ENCODE peak calls at places on chromosomes 12 and 14, in four cellular contexts. A, O, H and X are unnamed samples.

GRCh38 chr12:78146365-78146772 is 315.7 kb downstream of the NAV3 start:
- DNase-seq in A (no peak), H (peak; percentile 63), O (peak; percentile 17), X (peak; percentile 26)

GRCh38 chr12:66066071-66066928 is 64.2 kb downstream of the LLPH start:
- DNase-seq in O (peak; percentile 46), A (no peak), H (no peak), X (peak; percentile 90)

GRCh38 chr12:19456176-19456575 is 16.9 kb downstream of the AEBP2 start:
- DNase-seq in H (no peak), A (peak; percentile 50), O (no peak), X (no peak)

GRCh38 chr12:108285016-108285415 is 54.1 kb downstream of the CMKLR1 start:
- DNase-seq in O (no peak), A (no peak), H (peak; percentile 15), X (no peak)

GRCh38 chr14:101808020-101808641 is 46.6 kb downstream of the PPP2R5C start:
- DNase-seq in O (no peak), A (no peak), H (peak; percentile 79), X (no peak)

GRCh38 chr14:96271421-96271762 is 15.4 kb downstream of the BDKRB1 start:
- DNase-seq in O (no peak), H (no peak), A (no peak), X (no peak)

GRCh38 chr14:77140937-77141591 is 527 bp downstream of the ZDHHC22 start:
- DNase-seq in A (no peak), H (peak; percentile 87), O (peak; percentile 14), X (no peak)

GRCh38 chr14:75660238-75660629 is 442 bp downstream of the ERG28 start:
- DNase-seq in H (no peak), A (no peak), O (no peak), X (no peak)

GRCh38 chr12:79508622-79509021 is 182.1 kb downstream of the PAWR start:
- DNase-seq in H (peak; percentile 34), A (no peak), O (no peak), X (no peak)

GRCh38 chr14:95260537-95261440 is 58.9 kb downstream of the CLMN start:
- DNase-seq in O (no peak), A (peak; percentile 32), H (no peak), X (peak; percentile 79)

GRCh38 chr14:23294734-23295561 is 7.7 kb downstream of the PPP1R3E start:
- DNase-seq in A (no peak), O (peak; percentile 40), H (peak; percentile 75), X (no peak)

GRCh38 chr12:53994268-53994690 is 5.7 kb upstream of the HOXC9 start:
- DNase-seq in A (no peak), H (no peak), O (no peak), X (no peak)

GRCh38 chr12:45458854-45459807 is 243.2 kb downstream of the ANO6 start:
- DNase-seq in H (no peak), O (no peak), A (no peak), X (peak; percentile 49)

GRCh38 chr12:112939761-112940357 is 1.6 kb downstream of the OAS3 start:
- DNase-seq in H (no peak), A (no peak), O (no peak), X (no peak)

GRCh38 chr14:100531591-100532121 is 55.6 kb downstream of the BEGAIN start:
- DNase-seq in A (peak; percentile 12), H (no peak), O (no peak), X (no peak)

GRCh38 chr14:23114669-23115491 is 4.2 kb downstream of the CEBPE start:
- DNase-seq in O (peak; percentile 98), H (no peak), A (no peak), X (peak; percentile 85)

DNA sequence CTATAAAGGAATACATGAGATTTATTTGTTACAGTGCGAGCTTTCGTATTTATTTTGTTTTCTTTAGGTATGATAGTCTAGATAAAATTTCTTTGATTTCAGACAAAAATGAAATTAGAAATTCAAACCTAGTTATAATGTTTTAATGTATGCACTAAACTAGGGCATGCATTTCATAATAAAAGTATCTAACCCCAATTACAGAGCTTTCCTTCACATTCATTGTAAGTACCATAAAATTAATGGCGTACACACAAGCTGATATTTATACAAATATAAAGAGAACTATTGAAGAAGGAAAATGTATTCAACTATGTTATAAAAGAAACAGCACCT is 120.2 kb downstream of the GXYLT1 start:
- DNase-seq in H (no peak), O (no peak), A (no peak), X (no peak)
- TF ChIP-seq CTCF in H (no peak), O (no peak), A (peak; percentile 28), X (no peak)

GRCh38 chr12:129706716-129707115 is 197.1 kb downstream of the TMEM132D start:
- DNase-seq in H (no peak), O (no peak), A (no peak), X (no peak)

GRCh38 chr12:129700036-129700435 is 203.8 kb downstream of the TMEM132D start:
- DNase-seq in H (no peak), O (no peak), A (no peak), X (no peak)

GRCh38 chr12:129701536-129702165 is 202.2 kb downstream of the TMEM132D start:
- DNase-seq in A (no peak), O (no peak), H (peak; percentile 2), X (no peak)

DNA sequence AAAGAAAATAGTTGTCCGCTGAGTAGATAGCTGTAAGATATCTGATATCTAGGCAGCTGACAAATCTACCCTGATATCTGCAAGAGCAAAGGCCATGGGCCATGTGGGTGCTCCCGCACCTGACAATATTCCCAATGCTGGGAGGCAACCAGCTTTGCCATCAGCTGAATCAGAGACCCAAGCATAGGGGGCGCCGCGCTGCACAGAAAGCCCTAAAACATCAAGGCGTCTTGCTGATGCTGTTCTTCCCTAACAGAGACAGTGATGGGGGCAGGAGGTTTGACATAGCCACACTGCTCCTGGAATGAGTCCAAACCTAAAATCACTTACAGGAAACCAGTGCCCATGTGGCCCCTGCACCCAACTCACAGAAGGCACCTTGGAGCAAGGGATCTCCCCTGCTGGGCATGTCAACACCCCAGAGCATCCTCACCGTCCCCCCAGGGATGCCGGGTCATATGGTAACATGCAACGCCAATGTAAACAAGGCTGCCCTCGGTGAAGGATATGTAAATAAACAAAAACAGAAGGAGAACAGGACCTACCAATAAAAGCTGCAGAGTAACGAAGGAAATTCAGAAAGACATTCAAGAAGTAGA is 199.5 kb downstream of the TMEM132D start:
- DNase-seq in A (no peak), H (peak; percentile 35), O (no peak), X (no peak)
- TF ChIP-seq CTCF in A (no peak), H (peak; percentile 45), O (no peak), X (no peak)

GRCh38 chr14:97657609-97658008 is 860.4 kb downstream of the VRK1 start:
- DNase-seq in H (no peak), A (no peak), O (no peak), X (no peak)
- TF ChIP-seq CTCF in H (no peak), A (no peak), O (no peak), X (no peak)

DNA sequence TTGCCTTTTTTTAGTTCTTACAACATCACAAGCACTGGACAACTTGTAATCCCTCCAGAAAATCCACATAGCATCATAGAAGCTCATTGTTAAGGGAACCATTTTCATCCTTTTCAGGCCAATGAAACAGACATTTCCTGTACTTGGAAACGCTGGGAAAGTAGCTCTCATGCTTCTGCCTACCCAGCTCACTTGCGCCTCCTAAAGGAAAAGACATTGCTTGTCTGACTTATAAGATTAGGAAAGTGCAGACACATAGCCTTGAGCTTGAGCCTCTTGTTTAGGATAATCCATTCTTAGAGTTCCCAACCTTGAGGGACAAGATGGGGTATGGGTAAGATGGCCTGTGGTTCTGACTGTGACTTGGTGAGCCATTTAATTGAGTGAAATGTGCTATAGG is 589.5 kb downstream of the NOVA1 start:
- DNase-seq in A (no peak), O (no peak), H (peak; percentile 91), X (no peak)
- TF ChIP-seq CTCF in A (no peak), O (no peak), H (peak; percentile 82), X (no peak)

GRCh38 chr12:4134833-4135597 is 138.5 kb upstream of the CCND2 start:
- DNase-seq in A (no peak), H (peak; percentile 97), O (no peak), X (no peak)
- TF ChIP-seq CTCF in A (no peak), H (no peak), O (no peak), X (no peak)